ENCODE peak calls at places on chromosomes 2 and 18, in ten cellular contexts. One of them, this sample, is unnamed.

GRCh38 chr18:68298340-68298739 is 416.6 kb downstream of the TMX3 start:
- DNase-seq in psoas muscle: no peak
- DNase-seq in thoracic aorta: no peak
- DNase-seq in BJ: no peak
- DNase-seq in GM23338: no peak
- DNase-seq in PC-9: no peak
- DNase-seq in GM06990: no peak
- DNase-seq in ovary: no peak
- DNase-seq in heart right ventricle: no peak
- DNase-seq in left ventricle myocardium inferior: no peak
- DNase-seq in this sample: no peak

GRCh38 chr2:196155597-196155996 is 15.8 kb downstream of the STK17B start:
- DNase-seq in BJ: no peak
- DNase-seq in heart right ventricle: no peak
- DNase-seq in ovary: no peak
- DNase-seq in GM23338: no peak
- DNase-seq in PC-9: no peak
- DNase-seq in GM06990: no peak
- DNase-seq in psoas muscle: no peak
- DNase-seq in left ventricle myocardium inferior: no peak
- DNase-seq in thoracic aorta: no peak
- DNase-seq in this sample: no peak

GRCh38 chr18:49447810-49448745 is 12.4 kb downstream of the DYM start:
- DNase-seq in left ventricle myocardium inferior: no peak
- DNase-seq in heart right ventricle: peak; percentile 28
- DNase-seq in PC-9: peak; percentile 12
- DNase-seq in psoas muscle: no peak
- DNase-seq in BJ: no peak
- DNase-seq in thoracic aorta: no peak
- DNase-seq in GM23338: peak; percentile 94
- DNase-seq in ovary: no peak
- DNase-seq in GM06990: peak; percentile 7
- DNase-seq in this sample: peak; percentile 50

GRCh38 chr18:65415167-65415566 is 335.6 kb upstream of the CDH7 start:
- DNase-seq in BJ: no peak
- DNase-seq in psoas muscle: no peak
- DNase-seq in heart right ventricle: no peak
- DNase-seq in GM06990: no peak
- DNase-seq in thoracic aorta: no peak
- DNase-seq in left ventricle myocardium inferior: no peak
- DNase-seq in GM23338: peak; percentile 24
- DNase-seq in PC-9: peak; percentile 0
- DNase-seq in ovary: no peak
- DNase-seq in this sample: peak; percentile 35

GRCh38 chr2:206556357-206556949 is 85.8 kb upstream of the FAM237A start:
- DNase-seq in GM06990: no peak
- DNase-seq in left ventricle myocardium inferior: no peak
- DNase-seq in PC-9: no peak
- DNase-seq in psoas muscle: no peak
- DNase-seq in GM23338: peak; percentile 72
- DNase-seq in heart right ventricle: no peak
- DNase-seq in ovary: no peak
- DNase-seq in BJ: no peak
- DNase-seq in thoracic aorta: no peak
- DNase-seq in this sample: peak; percentile 69

GRCh38 chr2:125471963-125472362 is 1184.0 kb upstream of the GYPC start:
- DNase-seq in ovary: no peak
- DNase-seq in left ventricle myocardium inferior: no peak
- DNase-seq in thoracic aorta: no peak
- DNase-seq in GM23338: peak; percentile 83
- DNase-seq in PC-9: peak; percentile 22
- DNase-seq in BJ: no peak
- DNase-seq in psoas muscle: no peak
- DNase-seq in heart right ventricle: no peak
- DNase-seq in GM06990: peak; percentile 11
- DNase-seq in this sample: peak; percentile 4

GRCh38 chr18:7459851-7460774 is 107.0 kb upstream of the PTPRM start:
- DNase-seq in ovary: no peak
- DNase-seq in BJ: no peak
- DNase-seq in heart right ventricle: no peak
- DNase-seq in thoracic aorta: no peak
- DNase-seq in GM23338: peak; percentile 11
- DNase-seq in psoas muscle: no peak
- DNase-seq in GM06990: no peak
- DNase-seq in PC-9: no peak
- DNase-seq in left ventricle myocardium inferior: peak; percentile 65
- DNase-seq in this sample: no peak

GRCh38 chr18:76518543-76519155 is 23.6 kb upstream of the ZNF516 start:
- DNase-seq in BJ: no peak
- DNase-seq in GM06990: peak; percentile 41
- DNase-seq in left ventricle myocardium inferior: peak; percentile 42
- DNase-seq in PC-9: no peak
- DNase-seq in ovary: peak; percentile 80
- DNase-seq in heart right ventricle: peak; percentile 30
- DNase-seq in thoracic aorta: no peak
- DNase-seq in psoas muscle: peak; percentile 50
- DNase-seq in GM23338: peak; percentile 74
- DNase-seq in this sample: no peak

GRCh38 chr18:11859903-11860407 is 8.7 kb downstream of the CHMP1B start:
- DNase-seq in BJ: peak; percentile 26
- DNase-seq in ovary: no peak
- DNase-seq in GM06990: no peak
- DNase-seq in heart right ventricle: no peak
- DNase-seq in left ventricle myocardium inferior: no peak
- DNase-seq in thoracic aorta: no peak
- DNase-seq in GM23338: no peak
- DNase-seq in PC-9: peak; percentile 89
- DNase-seq in psoas muscle: no peak
- DNase-seq in this sample: peak; percentile 99

GRCh38 chr18:51727780-51728179 is 530.3 kb upstream of the MEX3C start:
- DNase-seq in psoas muscle: no peak
- DNase-seq in thoracic aorta: no peak
- DNase-seq in heart right ventricle: no peak
- DNase-seq in GM23338: no peak
- DNase-seq in left ventricle myocardium inferior: no peak
- DNase-seq in GM06990: peak; percentile 59
- DNase-seq in PC-9: no peak
- DNase-seq in BJ: no peak
- DNase-seq in ovary: no peak
- DNase-seq in this sample: no peak

GRCh38 chr2:218829868-218830451 is 1.6 kb downstream of the PRKAG3 start:
- DNase-seq in left ventricle myocardium inferior: peak; percentile 78
- DNase-seq in GM06990: no peak
- DNase-seq in heart right ventricle: peak; percentile 29
- DNase-seq in BJ: no peak
- DNase-seq in GM23338: peak; percentile 22
- DNase-seq in thoracic aorta: no peak
- DNase-seq in ovary: no peak
- DNase-seq in psoas muscle: peak; percentile 77
- DNase-seq in PC-9: no peak
- DNase-seq in this sample: no peak

GRCh38 chr18:48161911-48162698 is 231.6 kb upstream of the SMAD2 start:
- DNase-seq in GM06990: no peak
- DNase-seq in ovary: no peak
- DNase-seq in left ventricle myocardium inferior: no peak
- DNase-seq in BJ: no peak
- DNase-seq in heart right ventricle: peak; percentile 55
- DNase-seq in PC-9: no peak
- DNase-seq in GM23338: peak; percentile 55
- DNase-seq in psoas muscle: no peak
- DNase-seq in thoracic aorta: no peak
- DNase-seq in this sample: no peak

GRCh38 chr2:62343636-62344349 is 147.9 kb downstream of the B3GNT2 start:
- DNase-seq in PC-9: no peak
- DNase-seq in GM06990: no peak
- DNase-seq in GM23338: no peak
- DNase-seq in BJ: no peak
- DNase-seq in ovary: no peak
- DNase-seq in heart right ventricle: no peak
- DNase-seq in psoas muscle: no peak
- DNase-seq in thoracic aorta: no peak
- DNase-seq in left ventricle myocardium inferior: no peak
- DNase-seq in this sample: peak; percentile 17

GRCh38 chr18:56807883-56808282 is 156.7 kb downstream of the WDR7 start:
- DNase-seq in heart right ventricle: no peak
- DNase-seq in psoas muscle: no peak
- DNase-seq in GM23338: no peak
- DNase-seq in thoracic aorta: no peak
- DNase-seq in GM06990: no peak
- DNase-seq in PC-9: no peak
- DNase-seq in ovary: no peak
- DNase-seq in BJ: no peak
- DNase-seq in left ventricle myocardium inferior: no peak
- DNase-seq in this sample: no peak

GRCh38 chr2:172066394-172066863 is 18.9 kb upstream of the DLX1 start:
- DNase-seq in GM06990: no peak
- DNase-seq in psoas muscle: no peak
- DNase-seq in heart right ventricle: no peak
- DNase-seq in GM23338: no peak
- DNase-seq in ovary: no peak
- DNase-seq in thoracic aorta: no peak
- DNase-seq in BJ: no peak
- DNase-seq in left ventricle myocardium inferior: no peak
- DNase-seq in PC-9: no peak
- DNase-seq in this sample: no peak

GRCh38 chr2:95077893-95078603 is 43.6 kb downstream of the MRPS5 start:
- DNase-seq in PC-9: no peak
- DNase-seq in heart right ventricle: no peak
- DNase-seq in GM06990: no peak
- DNase-seq in ovary: no peak
- DNase-seq in psoas muscle: no peak
- DNase-seq in thoracic aorta: no peak
- DNase-seq in BJ: no peak
- DNase-seq in left ventricle myocardium inferior: no peak
- DNase-seq in GM23338: no peak
- DNase-seq in this sample: no peak

GRCh38 chr2:46073540-46074018 is 223.6 kb upstream of the EPAS1 start:
- DNase-seq in BJ: peak; percentile 98
- DNase-seq in psoas muscle: no peak
- DNase-seq in thoracic aorta: no peak
- DNase-seq in heart right ventricle: no peak
- DNase-seq in GM23338: no peak
- DNase-seq in GM06990: no peak
- DNase-seq in left ventricle myocardium inferior: no peak
- DNase-seq in ovary: no peak
- DNase-seq in PC-9: peak; percentile 79
- DNase-seq in this sample: peak; percentile 92

GRCh38 chr2:160784034-160784433 is 290.4 kb upstream of the RBMS1 start:
- DNase-seq in heart right ventricle: no peak
- DNase-seq in BJ: no peak
- DNase-seq in GM23338: no peak
- DNase-seq in thoracic aorta: no peak
- DNase-seq in psoas muscle: no peak
- DNase-seq in GM06990: no peak
- DNase-seq in ovary: no peak
- DNase-seq in left ventricle myocardium inferior: no peak
- DNase-seq in PC-9: no peak
- DNase-seq in this sample: peak; percentile 16
- TF ChIP-seq CTCF in heart right ventricle: no peak
- TF ChIP-seq CTCF in BJ: no peak
- TF ChIP-seq CTCF in GM23338: peak; percentile 16
- TF ChIP-seq CTCF in thoracic aorta: no peak
- TF ChIP-seq CTCF in psoas muscle: no peak
- TF ChIP-seq CTCF in GM06990: no peak
- TF ChIP-seq CTCF in ovary: no peak
- TF ChIP-seq CTCF in left ventricle myocardium inferior: no peak
- TF ChIP-seq CTCF in PC-9: no peak
- TF ChIP-seq CTCF in this sample: no peak

GRCh38 chr18:59266019-59266369 is 7.3 kb downstream of the RAX start:
- DNase-seq in ovary: no peak
- DNase-seq in BJ: no peak
- DNase-seq in left ventricle myocardium inferior: no peak
- DNase-seq in GM06990: no peak
- DNase-seq in PC-9: no peak
- DNase-seq in thoracic aorta: no peak
- DNase-seq in heart right ventricle: no peak
- DNase-seq in GM23338: peak; percentile 2
- DNase-seq in psoas muscle: no peak
- DNase-seq in this sample: no peak

GRCh38 chr18:59264136-59264571 is 9.1 kb downstream of the RAX start:
- DNase-seq in heart right ventricle: no peak
- DNase-seq in PC-9: no peak
- DNase-seq in thoracic aorta: no peak
- DNase-seq in BJ: no peak
- DNase-seq in left ventricle myocardium inferior: no peak
- DNase-seq in GM06990: no peak
- DNase-seq in ovary: no peak
- DNase-seq in GM23338: peak; percentile 74
- DNase-seq in psoas muscle: no peak
- DNase-seq in this sample: no peak

GRCh38 chr18:59263566-59264135 is 9.6 kb downstream of the RAX start:
- DNase-seq in BJ: no peak
- DNase-seq in left ventricle myocardium inferior: no peak
- DNase-seq in heart right ventricle: no peak
- DNase-seq in PC-9: no peak
- DNase-seq in GM06990: no peak
- DNase-seq in psoas muscle: no peak
- DNase-seq in ovary: no peak
- DNase-seq in thoracic aorta: no peak
- DNase-seq in GM23338: no peak
- DNase-seq in this sample: peak; percentile 84

GRCh38 chr18:59265246-59266018 is 7.8 kb downstream of the RAX start:
- DNase-seq in BJ: no peak
- DNase-seq in thoracic aorta: no peak
- DNase-seq in ovary: no peak
- DNase-seq in left ventricle myocardium inferior: no peak
- DNase-seq in heart right ventricle: no peak
- DNase-seq in PC-9: no peak
- DNase-seq in GM23338: peak; percentile 96
- DNase-seq in psoas muscle: no peak
- DNase-seq in GM06990: no peak
- DNase-seq in this sample: no peak

GRCh38 chr18:59264651-59265245 is 8.5 kb downstream of the RAX start:
- DNase-seq in psoas muscle: no peak
- DNase-seq in GM06990: no peak
- DNase-seq in ovary: no peak
- DNase-seq in left ventricle myocardium inferior: no peak
- DNase-seq in BJ: no peak
- DNase-seq in heart right ventricle: no peak
- DNase-seq in PC-9: no peak
- DNase-seq in thoracic aorta: no peak
- DNase-seq in GM23338: peak; percentile 56
- DNase-seq in this sample: no peak
- H3K27me3 ChIP-seq in psoas muscle: peaks cover 68% of the 10 kb centered on the region
- H3K27me3 ChIP-seq in GM06990: no peaks in the 10 kb centered on the region
- H3K27me3 ChIP-seq in ovary: no peaks in the 10 kb centered on the region
- H3K27me3 ChIP-seq in left ventricle myocardium inferior: peaks cover 3% of the 10 kb centered on the region
- H3K27me3 ChIP-seq in BJ: peaks cover 51% of the 10 kb centered on the region
- H3K27me3 ChIP-seq in heart right ventricle: peaks cover 70% of the 10 kb centered on the region
- H3K27me3 ChIP-seq in PC-9: peaks cover 2% of the 10 kb centered on the region
- H3K27me3 ChIP-seq in thoracic aorta: peaks cover 10% of the 10 kb centered on the region
- H3K27me3 ChIP-seq in GM23338: peaks cover 98% of the 10 kb centered on the region
- H3K27me3 ChIP-seq in this sample: peaks cover 51% of the 10 kb centered on the region

GRCh38 chr18:40582105-40582504 is 1372.9 kb upstream of the PIK3C3 start:
- DNase-seq in BJ: no peak
- DNase-seq in left ventricle myocardium inferior: no peak
- DNase-seq in PC-9: no peak
- DNase-seq in GM23338: peak; percentile 8
- DNase-seq in psoas muscle: no peak
- DNase-seq in heart right ventricle: no peak
- DNase-seq in ovary: no peak
- DNase-seq in thoracic aorta: no peak
- DNase-seq in GM06990: no peak
- DNase-seq in this sample: no peak
- TF ChIP-seq CTCF in BJ: no peak
- TF ChIP-seq CTCF in left ventricle myocardium inferior: no peak
- TF ChIP-seq CTCF in PC-9: no peak
- TF ChIP-seq CTCF in GM23338: peak; percentile 31
- TF ChIP-seq CTCF in psoas muscle: no peak
- TF ChIP-seq CTCF in heart right ventricle: no peak
- TF ChIP-seq CTCF in ovary: no peak
- TF ChIP-seq CTCF in thoracic aorta: no peak
- TF ChIP-seq CTCF in GM06990: no peak
- TF ChIP-seq CTCF in this sample: no peak

GRCh38 chr2:44932079-44932478 is 9.4 kb upstream of the SIX3 start:
- DNase-seq in GM23338: peak; percentile 68
- DNase-seq in thoracic aorta: no peak
- DNase-seq in BJ: no peak
- DNase-seq in left ventricle myocardium inferior: no peak
- DNase-seq in ovary: no peak
- DNase-seq in PC-9: no peak
- DNase-seq in GM06990: no peak
- DNase-seq in heart right ventricle: no peak
- DNase-seq in psoas muscle: no peak
- DNase-seq in this sample: no peak
- H3K27me3 ChIP-seq in GM23338: peaks cover 100% of the 10 kb centered on the region
- H3K27me3 ChIP-seq in thoracic aorta: peaks cover 26% of the 10 kb centered on the region
- H3K27me3 ChIP-seq in BJ: peaks cover 67% of the 10 kb centered on the region
- H3K27me3 ChIP-seq in left ventricle myocardium inferior: peaks cover 100% of the 10 kb centered on the region
- H3K27me3 ChIP-seq in ovary: no peaks in the 10 kb centered on the region
- H3K27me3 ChIP-seq in PC-9: no peaks in the 10 kb centered on the region
- H3K27me3 ChIP-seq in GM06990: no peaks in the 10 kb centered on the region
- H3K27me3 ChIP-seq in heart right ventricle: peaks cover 100% of the 10 kb centered on the region
- H3K27me3 ChIP-seq in psoas muscle: peaks cover 100% of the 10 kb centered on the region
- H3K27me3 ChIP-seq in this sample: peaks cover 73% of the 10 kb centered on the region